ENCODE peak calls at places on chromosomes 4 and X, in seven cellular contexts. One of them, this sample, is unnamed.

GRCh38 chrX:15293471-15293870 is 22.0 kb downstream of the ASB11 start:
- DNase-seq in AML-193: no peak
- DNase-seq in hepatocyte: no peak
- DNase-seq in NCI-H524: no peak
- DNase-seq in lung: no peak
- DNase-seq in renal cortical epithelial cell: no peak
- DNase-seq in T-helper 2 cell: no peak
- DNase-seq in this sample: no peak

GRCh38 chr4:147175460-147176025 is 229.9 kb upstream of the TTC29 start:
- DNase-seq in AML-193: no peak
- DNase-seq in hepatocyte: no peak
- DNase-seq in NCI-H524: no peak
- DNase-seq in lung: no peak
- DNase-seq in renal cortical epithelial cell: no peak
- DNase-seq in T-helper 2 cell: no peak
- DNase-seq in this sample: peak

GRCh38 chr4:56907489-56908205 is at the start of gene REST:
- DNase-seq in AML-193: peak
- DNase-seq in hepatocyte: peak
- DNase-seq in NCI-H524: peak
- DNase-seq in lung: peak
- DNase-seq in renal cortical epithelial cell: peak
- DNase-seq in T-helper 2 cell: peak
- DNase-seq in this sample: peak

GRCh38 chr4:126123933-126124332 is 809.2 kb downstream of the FAT4 start:
- DNase-seq in AML-193: no peak
- DNase-seq in hepatocyte: no peak
- DNase-seq in NCI-H524: no peak
- DNase-seq in lung: no peak
- DNase-seq in renal cortical epithelial cell: no peak
- DNase-seq in T-helper 2 cell: no peak
- DNase-seq in this sample: no peak

GRCh38 chr4:182827981-182828677 is 89.1 kb downstream of the DCTD start:
- DNase-seq in AML-193: no peak
- DNase-seq in hepatocyte: no peak
- DNase-seq in NCI-H524: no peak
- DNase-seq in lung: no peak
- DNase-seq in renal cortical epithelial cell: no peak
- DNase-seq in T-helper 2 cell: no peak
- DNase-seq in this sample: no peak

GRCh38 chrX:105653891-105654290 is 168.4 kb upstream of the NRK start:
- DNase-seq in AML-193: no peak
- DNase-seq in hepatocyte: no peak
- DNase-seq in NCI-H524: no peak
- DNase-seq in lung: no peak
- DNase-seq in renal cortical epithelial cell: peak
- DNase-seq in T-helper 2 cell: no peak
- DNase-seq in this sample: no peak

GRCh38 chr4:60463846-60464502 is 736.2 kb upstream of the ADGRL3 start:
- DNase-seq in AML-193: no peak
- DNase-seq in hepatocyte: no peak
- DNase-seq in NCI-H524: peak
- DNase-seq in lung: no peak
- DNase-seq in renal cortical epithelial cell: no peak
- DNase-seq in T-helper 2 cell: no peak
- DNase-seq in this sample: peak

GRCh38 chr4:99815597-99816011 is 1.0 kb upstream of the DAPP1 start:
- DNase-seq in AML-193: no peak
- DNase-seq in hepatocyte: peak
- DNase-seq in NCI-H524: no peak
- DNase-seq in lung: peak
- DNase-seq in renal cortical epithelial cell: peak
- DNase-seq in T-helper 2 cell: no peak
- DNase-seq in this sample: no peak

GRCh38 chr4:101306225-101306624 is 41.1 kb downstream of the PPP3CA start:
- DNase-seq in AML-193: no peak
- DNase-seq in hepatocyte: no peak
- DNase-seq in NCI-H524: no peak
- DNase-seq in lung: peak
- DNase-seq in renal cortical epithelial cell: peak
- DNase-seq in T-helper 2 cell: no peak
- DNase-seq in this sample: no peak

GRCh38 chr4:165751882-165752281 is 121.2 kb upstream of the TLL1 start:
- DNase-seq in AML-193: no peak
- DNase-seq in hepatocyte: no peak
- DNase-seq in NCI-H524: no peak
- DNase-seq in lung: no peak
- DNase-seq in renal cortical epithelial cell: no peak
- DNase-seq in T-helper 2 cell: no peak
- DNase-seq in this sample: no peak

GRCh38 chr4:38734886-38735285 is 47.9 kb downstream of the TLR10 start:
- DNase-seq in AML-193: no peak
- DNase-seq in hepatocyte: no peak
- DNase-seq in NCI-H524: no peak
- DNase-seq in lung: no peak
- DNase-seq in renal cortical epithelial cell: no peak
- DNase-seq in T-helper 2 cell: no peak
- DNase-seq in this sample: no peak

GRCh38 chrX:129606918-129607317 is 47.8 kb downstream of the APLN start:
- DNase-seq in AML-193: peak
- DNase-seq in hepatocyte: peak
- DNase-seq in NCI-H524: peak
- DNase-seq in lung: peak
- DNase-seq in renal cortical epithelial cell: peak
- DNase-seq in T-helper 2 cell: peak
- DNase-seq in this sample: peak

GRCh38 chr4:73917081-73917501 is 47.9 kb downstream of the CXCL1 start:
- DNase-seq in AML-193: no peak
- DNase-seq in hepatocyte: peak
- DNase-seq in NCI-H524: no peak
- DNase-seq in lung: no peak
- DNase-seq in renal cortical epithelial cell: peak
- DNase-seq in T-helper 2 cell: no peak
- DNase-seq in this sample: no peak

GRCh38 chrX:131987252-131987651 is 35.9 kb upstream of the STK26 start:
- DNase-seq in AML-193: peak
- DNase-seq in hepatocyte: no peak
- DNase-seq in NCI-H524: no peak
- DNase-seq in lung: no peak
- DNase-seq in renal cortical epithelial cell: no peak
- DNase-seq in T-helper 2 cell: peak
- DNase-seq in this sample: no peak

GRCh38 chr4:115154826-115155225 is 41.4 kb upstream of the NDST4 start:
- DNase-seq in AML-193: no peak
- DNase-seq in hepatocyte: no peak
- DNase-seq in NCI-H524: peak
- DNase-seq in lung: no peak
- DNase-seq in renal cortical epithelial cell: no peak
- DNase-seq in T-helper 2 cell: no peak
- DNase-seq in this sample: no peak

GRCh38 chr4:119872344-119873031 is 194.2 kb downstream of the MAD2L1 start:
- DNase-seq in AML-193: no peak
- DNase-seq in hepatocyte: peak
- DNase-seq in NCI-H524: peak
- DNase-seq in lung: no peak
- DNase-seq in renal cortical epithelial cell: peak
- DNase-seq in T-helper 2 cell: no peak
- DNase-seq in this sample: no peak

GRCh38 chrX:13167444-13168207 is 123.2 kb upstream of the FAM9C start:
- DNase-seq in AML-193: no peak
- DNase-seq in hepatocyte: peak
- DNase-seq in NCI-H524: no peak
- DNase-seq in lung: no peak
- DNase-seq in renal cortical epithelial cell: peak
- DNase-seq in T-helper 2 cell: no peak
- DNase-seq in this sample: no peak

GRCh38 chrX:17703201-17703600 is 34.1 kb upstream of the SCML1 start:
- DNase-seq in AML-193: no peak
- DNase-seq in hepatocyte: no peak
- DNase-seq in NCI-H524: no peak
- DNase-seq in lung: no peak
- DNase-seq in renal cortical epithelial cell: peak
- DNase-seq in T-helper 2 cell: no peak
- DNase-seq in this sample: no peak

GRCh38 chr4:20203508-20203907 is 48.2 kb upstream of the SLIT2 start:
- DNase-seq in AML-193: no peak
- DNase-seq in hepatocyte: no peak
- DNase-seq in NCI-H524: peak
- DNase-seq in lung: no peak
- DNase-seq in renal cortical epithelial cell: no peak
- DNase-seq in T-helper 2 cell: no peak
- DNase-seq in this sample: no peak

GRCh38 chr4:123453006-123453685 is 56.6 kb downstream of the SPRY1 start:
- DNase-seq in AML-193: no peak
- DNase-seq in hepatocyte: no peak
- DNase-seq in NCI-H524: no peak
- DNase-seq in lung: no peak
- DNase-seq in renal cortical epithelial cell: peak
- DNase-seq in T-helper 2 cell: no peak
- DNase-seq in this sample: no peak

GRCh38 chrX:140723251-140723650 is 13.7 kb downstream of the LINC00632 start:
- DNase-seq in AML-193: no peak
- DNase-seq in hepatocyte: no peak
- DNase-seq in NCI-H524: no peak
- DNase-seq in lung: no peak
- DNase-seq in renal cortical epithelial cell: peak
- DNase-seq in T-helper 2 cell: no peak
- DNase-seq in this sample: no peak

GRCh38 chr4:54099959-54100606 is at the start of gene GSX2:
- DNase-seq in AML-193: no peak
- DNase-seq in hepatocyte: no peak
- DNase-seq in NCI-H524: peak
- DNase-seq in lung: no peak
- DNase-seq in renal cortical epithelial cell: no peak
- DNase-seq in T-helper 2 cell: no peak
- DNase-seq in this sample: no peak

GRCh38 chrX:105179644-105180043 is 40.9 kb downstream of the TEX13A start:
- DNase-seq in AML-193: no peak
- DNase-seq in hepatocyte: no peak
- DNase-seq in NCI-H524: no peak
- DNase-seq in lung: no peak
- DNase-seq in renal cortical epithelial cell: no peak
- DNase-seq in T-helper 2 cell: no peak
- DNase-seq in this sample: no peak

GRCh38 chr4:138851626-138852443 is 163.7 kb upstream of the NOCT start:
- DNase-seq in AML-193: no peak
- DNase-seq in hepatocyte: peak
- DNase-seq in NCI-H524: peak
- DNase-seq in lung: no peak
- DNase-seq in renal cortical epithelial cell: peak
- DNase-seq in T-helper 2 cell: no peak
- DNase-seq in this sample: peak

GRCh38 chr4:4864940-4865704 is 5.7 kb downstream of the MSX1 start:
- DNase-seq in AML-193: no peak
- DNase-seq in hepatocyte: peak
- DNase-seq in NCI-H524: no peak
- DNase-seq in lung: no peak
- DNase-seq in renal cortical epithelial cell: no peak
- DNase-seq in T-helper 2 cell: no peak
- DNase-seq in this sample: no peak

GRCh38 chrX:101803451-101803850 is 128.4 kb downstream of the ZMAT1 start:
- DNase-seq in AML-193: peak
- DNase-seq in hepatocyte: peak
- DNase-seq in NCI-H524: peak
- DNase-seq in lung: no peak
- DNase-seq in renal cortical epithelial cell: peak
- DNase-seq in T-helper 2 cell: no peak
- DNase-seq in this sample: no peak

GRCh38 chrX:31580726-31581125 is 508.9 kb upstream of the FTHL17 start:
- DNase-seq in AML-193: no peak
- DNase-seq in hepatocyte: no peak
- DNase-seq in NCI-H524: no peak
- DNase-seq in lung: no peak
- DNase-seq in renal cortical epithelial cell: peak
- DNase-seq in T-helper 2 cell: no peak
- DNase-seq in this sample: no peak

GRCh38 chrX:24023972-24024664 is 2.9 kb downstream of the KLHL15 start:
- DNase-seq in AML-193: peak
- DNase-seq in hepatocyte: peak
- DNase-seq in NCI-H524: peak
- DNase-seq in lung: no peak
- DNase-seq in renal cortical epithelial cell: no peak
- DNase-seq in T-helper 2 cell: no peak
- DNase-seq in this sample: no peak

GRCh38 chrX:30039768-30040167 is 175.6 kb upstream of the MAGEB2 start:
- DNase-seq in AML-193: no peak
- DNase-seq in hepatocyte: no peak
- DNase-seq in NCI-H524: no peak
- DNase-seq in lung: no peak
- DNase-seq in renal cortical epithelial cell: no peak
- DNase-seq in T-helper 2 cell: no peak
- DNase-seq in this sample: no peak

This sample was measured in WERI-Rb-1.